ENCODE peak calls at places on chromosomes 7 and 10, in five cellular contexts. K is body of pancreas, W is suprapubic skin, I is A549, V is heart left ventricle. M is an unnamed sample.

GRCh38 chr10:72219229-72219814 is 3.2 kb upstream of the ASCC1 start:
- DNase-seq in K (no peak), W (no peak), I (no peak), V (no peak), M (no peak)

GRCh38 chr7:92955081-92955480 is 118.7 kb upstream of the CDK6 start:
- DNase-seq in K (no peak), W (no peak), I (no peak), V (no peak), M (no peak)

GRCh38 chr10:121596668-121597503 is 1.4 kb downstream of the FGFR2 start:
- DNase-seq in K (peak; percentile 42), W (no peak), I (no peak), V (no peak), M (peak; percentile 36)

GRCh38 chr7:132784406-132784805 is 208.1 kb upstream of the PLXNA4 start:
- DNase-seq in K (no peak), W (no peak), I (no peak), V (no peak), M (no peak)

GRCh38 chr7:4140933-4141332 is 541.2 kb upstream of the FOXK1 start:
- DNase-seq in K (no peak), W (no peak), I (no peak), V (no peak), M (no peak)

GRCh38 chr10:123024540-123024939 is 15.7 kb downstream of the ACADSB start:
- DNase-seq in K (no peak), W (no peak), I (no peak), V (no peak), M (no peak)

GRCh38 chr7:134541-134940 is 57.8 kb upstream of the FAM20C start:
- DNase-seq in K (no peak), W (no peak), I (no peak), V (no peak), M (no peak)

GRCh38 chr7:93914581-93915066 is 6.9 kb upstream of the GNG11 start:
- DNase-seq in K (no peak), W (no peak), I (no peak), V (no peak), M (no peak)

GRCh38 chr7:110835209-110835608 is 255.7 kb upstream of the LRRN3 start:
- DNase-seq in K (no peak), W (no peak), I (no peak), V (no peak), M (no peak)

GRCh38 chr10:73635781-73636180 is 5.5 kb downstream of the MYOZ1 start:
- DNase-seq in K (no peak), W (no peak), I (no peak), V (no peak), M (no peak)

GRCh38 chr7:104922187-104923009 is 91.6 kb upstream of the KMT2E start:
- DNase-seq in K (no peak), W (no peak), I (no peak), V (no peak), M (no peak)

GRCh38 chr7:94367940-94368339 is 26.8 kb upstream of the COL1A2 start:
- DNase-seq in K (no peak), W (no peak), I (no peak), V (no peak), M (no peak)

GRCh38 chr10:128854965-128855364 is 612.1 kb upstream of the MGMT start:
- DNase-seq in K (peak; percentile 76), W (peak; percentile 89), I (no peak), V (peak; percentile 89), M (peak; percentile 86)

GRCh38 chr7:151429555-151430331 is 10.2 kb downstream of the CRYGN start:
- DNase-seq in K (peak; percentile 59), W (no peak), I (peak; percentile 36), V (no peak), M (peak; percentile 63)

GRCh38 chr10:72334196-72334831 is 20.4 kb downstream of the DNAJB12 start:
- DNase-seq in K (peak; percentile 67), W (no peak), I (no peak), V (no peak), M (no peak)

GRCh38 chr7:131108212-131108980 is 219.3 kb upstream of the MKLN1 start:
- DNase-seq in K (no peak), W (no peak), I (no peak), V (no peak), M (no peak)

GRCh38 chr10:118723467-118723866 is 31.3 kb downstream of the CACUL1 start:
- DNase-seq in K (no peak), W (no peak), I (no peak), V (no peak), M (no peak)

GRCh38 chr7:6160191-6160623 is 112.2 kb downstream of the CYTH3 start:
- DNase-seq in K (no peak), W (peak; percentile 75), I (peak; percentile 76), V (peak; percentile 71), M (peak; percentile 51)

GRCh38 chr7:132140341-132140740 is 435.9 kb downstream of the PLXNA4 start:
- DNase-seq in K (no peak), W (no peak), I (no peak), V (no peak), M (no peak)

GRCh38 chr10:110357252-110357780 is 52.6 kb upstream of the SMNDC1 start:
- DNase-seq in K (no peak), W (no peak), I (no peak), V (no peak), M (no peak)

GRCh38 chr7:141466151-141466904 is 84.9 kb upstream of the AGK start:
- DNase-seq in K (no peak), W (no peak), I (no peak), V (no peak), M (no peak)

DNA sequence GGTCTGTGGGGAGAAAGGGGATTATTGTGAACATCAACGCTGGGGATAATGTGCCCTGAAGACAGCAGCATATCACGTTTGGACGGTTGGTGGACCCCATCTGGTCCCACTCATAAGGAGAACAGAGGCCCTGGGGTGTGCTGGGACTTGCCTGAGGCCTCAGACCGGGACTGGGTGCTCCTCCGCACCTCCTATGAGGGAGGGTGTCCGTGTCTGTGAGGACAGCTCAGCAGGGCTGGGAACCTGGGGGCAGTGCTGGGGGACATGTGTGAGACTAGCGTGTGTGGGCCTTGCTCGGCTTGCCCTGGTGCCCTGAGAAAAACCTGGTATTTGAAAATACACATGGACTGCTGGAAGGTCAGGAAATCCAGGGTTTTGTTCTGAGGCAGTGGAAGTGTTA is 13.5 kb upstream of the SH2D4B start:
- DNase-seq in K (no peak), W (no peak), I (no peak), V (no peak), M (no peak)
- TF ChIP-seq POLR2A in K (no peak), W (no peak), I (no peak), V (no peak), M (no peak)

DNA sequence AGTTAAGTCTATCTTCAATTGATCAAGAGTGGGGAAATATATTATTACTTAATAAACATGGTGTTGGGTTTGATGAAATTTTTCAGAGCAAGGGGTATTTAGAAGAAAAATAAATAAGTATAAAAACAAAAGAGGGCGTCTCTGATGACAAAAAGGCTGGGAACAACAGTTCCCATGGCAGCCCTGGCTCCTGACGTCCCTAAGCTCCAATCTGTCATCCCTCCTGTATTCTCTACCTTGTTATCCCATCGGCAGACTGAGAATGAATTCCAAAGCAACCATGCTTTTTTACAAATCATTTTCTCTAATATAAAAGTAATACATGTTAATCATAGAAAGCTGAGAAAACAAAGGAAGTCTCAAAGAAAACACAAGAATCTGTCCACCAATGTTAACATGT is 55.5 kb downstream of the SORBS1 start:
- DNase-seq in K (no peak), W (no peak), I (no peak), V (no peak), M (no peak)
- H3K27ac ChIP-seq in K (peak overlapping the region; percentile 22), W (peak overlapping the region; percentile 23), I (no peak overlapping the region), V (peak overlapping the region; percentile 44), M (peak overlapping the region; percentile 95)

GRCh38 chr10:50291261-50291850 is 40.0 kb upstream of the ASAH2 start:
- DNase-seq in K (no peak), W (no peak), I (no peak), V (no peak), M (no peak)

GRCh38 chr10:50289196-50289595 is 37.9 kb upstream of the ASAH2 start:
- DNase-seq in K (no peak), W (no peak), I (no peak), V (no peak), M (no peak)

GRCh38 chr10:50295367-50295766 is 44.1 kb upstream of the ASAH2 start:
- DNase-seq in K (no peak), W (no peak), I (no peak), V (no peak), M (no peak)

GRCh38 chr10:50294582-50294981 is 43.3 kb upstream of the ASAH2 start:
- DNase-seq in K (no peak), W (no peak), I (no peak), V (no peak), M (no peak)

GRCh38 chr10:50293508-50294320 is 42.4 kb upstream of the ASAH2 start:
- DNase-seq in K (no peak), W (no peak), I (no peak), V (no peak), M (no peak)
- H3K9me3 ChIP-seq in K (no peaks in the 10 kb centered on the region), W (no peaks in the 10 kb centered on the region), I (no peaks in the 10 kb centered on the region), V (peaks cover 5% of the 10 kb centered on the region), M (no peaks in the 10 kb centered on the region)

DNA sequence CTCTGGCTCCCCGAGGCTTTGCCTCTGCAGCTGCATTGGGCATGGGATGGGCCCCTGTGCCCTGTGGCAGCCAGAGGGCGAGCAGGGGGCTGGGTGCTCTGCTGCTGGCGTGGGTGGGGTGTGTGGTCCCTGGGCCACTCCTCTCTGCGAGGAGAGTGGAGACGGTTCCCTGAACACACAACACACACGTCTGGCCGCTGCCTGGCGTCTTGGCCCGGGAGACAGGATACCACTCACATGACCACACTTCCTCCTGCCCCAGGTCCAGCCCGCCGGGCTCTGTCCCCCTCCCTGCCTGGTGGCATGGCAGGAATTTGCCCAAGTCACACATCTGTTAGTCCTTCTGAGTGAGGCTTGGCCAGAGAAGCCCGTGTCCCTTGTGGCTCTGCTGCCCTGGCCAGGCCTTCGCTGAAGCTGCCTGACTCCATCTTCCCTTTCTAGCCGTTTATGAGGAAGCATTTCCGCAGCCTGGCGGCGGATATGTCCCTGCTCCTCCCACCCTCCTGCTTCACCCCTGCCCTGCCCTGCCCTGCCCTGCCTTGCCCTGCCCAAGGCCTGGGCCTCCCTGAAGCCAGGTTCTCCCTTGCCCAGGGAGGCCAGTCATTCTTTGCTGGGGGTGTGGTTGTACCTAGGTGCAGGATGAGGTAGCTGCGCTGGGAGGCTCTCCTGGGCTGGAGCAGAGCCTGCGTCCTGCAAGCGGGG is 3.0 kb downstream of the BRI3 start:
- DNase-seq in K (peak; percentile 90), W (no peak), I (no peak), V (peak; percentile 84), M (peak; percentile 85)
- TF ChIP-seq POLR2A in K (peak; percentile 76), W (no peak), I (no peak), V (peak; percentile 55), M (no peak)

M was measured in stomach.